ENCODE peak calls at places on chromosomes 6 and 20, in four cellular contexts. O, I, Q and J are unnamed samples.

GRCh38 chr6:157210954-157211353 is 112.4 kb downstream of the TMEM242 start:
- DNase-seq in O (no peak), I (no peak), Q (no peak), J (no peak)

GRCh38 chr20:63023071-63023835 is 16.5 kb upstream of the BHLHE23 start:
- DNase-seq in O (no peak), I (peak; percentile 31), Q (no peak), J (no peak)

GRCh38 chr6:11428895-11429294 is 108.7 kb upstream of the TMEM170B start:
- DNase-seq in O (no peak), I (no peak), Q (no peak), J (no peak)

GRCh38 chr6:17884501-17885039 is 102.9 kb downstream of the KIF13A start:
- DNase-seq in O (no peak), I (no peak), Q (no peak), J (no peak)

GRCh38 chr6:40978687-40979289 is 60.2 kb downstream of the UNC5CL start:
- DNase-seq in O (no peak), I (no peak), Q (no peak), J (no peak)

GRCh38 chr6:34462561-34462971 is 3.3 kb upstream of the PACSIN1 start:
- DNase-seq in O (no peak), I (no peak), Q (peak; percentile 66), J (no peak)

GRCh38 chr6:102127253-102127652 is 733.7 kb downstream of the GRIK2 start:
- DNase-seq in O (no peak), I (no peak), Q (no peak), J (no peak)

GRCh38 chr20:41425180-41425884 is 58.7 kb upstream of the EMILIN3 start:
- DNase-seq in O (no peak), I (no peak), Q (no peak), J (no peak)

GRCh38 chr6:53741417-53741816 is 53.4 kb upstream of the LRRC1 start:
- DNase-seq in O (no peak), I (no peak), Q (no peak), J (no peak)

GRCh38 chr20:34475979-34476736 is 40.1 kb upstream of the DYNLRB1 start:
- DNase-seq in O (peak; percentile 52), I (no peak), Q (no peak), J (peak; percentile 13)

GRCh38 chr20:54126809-54127655 is 46.8 kb downstream of the CYP24A1 start:
- DNase-seq in O (no peak), I (no peak), Q (no peak), J (no peak)

GRCh38 chr20:49811825-49812462 is 684 bp upstream of the SLC9A8 start:
- DNase-seq in O (no peak), I (no peak), Q (no peak), J (no peak)

GRCh38 chr6:38080889-38081288 is 261.4 kb downstream of the ZFAND3 start:
- DNase-seq in O (no peak), I (no peak), Q (no peak), J (no peak)

DNA sequence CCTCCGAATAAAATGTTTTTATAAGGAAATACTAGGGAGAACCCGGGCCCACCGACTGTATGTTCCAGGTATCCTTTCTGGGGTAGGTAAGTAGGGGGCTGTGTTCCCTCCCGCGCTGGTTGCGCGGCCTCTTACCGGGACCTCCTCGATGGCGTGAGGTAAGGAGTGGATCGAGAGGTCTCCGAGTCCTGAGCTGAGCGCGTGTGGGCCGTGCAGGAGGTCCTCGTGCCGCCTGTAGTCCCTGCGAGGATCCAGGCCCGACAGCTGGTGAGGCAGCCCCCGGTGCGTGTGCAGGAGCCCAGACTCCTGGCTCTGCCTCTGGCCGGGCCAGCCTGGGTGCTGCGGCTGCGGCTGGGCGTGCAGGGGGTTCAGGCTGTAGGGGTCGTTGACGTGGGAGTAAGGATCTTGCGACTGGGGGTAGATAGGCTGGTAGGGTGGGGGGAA is 5.1 kb downstream of the TFAP2A start:
- DNase-seq in O (no peak), I (no peak), Q (no peak), J (no peak)
- H3K4me3 ChIP-seq in O (no peak overlapping the region), I (no peak overlapping the region), Q (no peak overlapping the region), J (no peak overlapping the region)

GRCh38 chr6:42326248-42326647 is 108.6 kb upstream of the MRPS10 start:
- DNase-seq in O (no peak), I (no peak), Q (no peak), J (no peak)
- H3K27ac ChIP-seq in O (no peak overlapping the region), I (no peak overlapping the region), Q (no peak overlapping the region), J (no peak overlapping the region)

GRCh38 chr6:149714442-149714841 is 3.5 kb downstream of the LATS1 start:
- DNase-seq in O (no peak), I (no peak), Q (no peak), J (no peak)

GRCh38 chr6:149717588-149718458 is at the start of gene LATS1:
- DNase-seq in O (peak; percentile 90), I (peak; percentile 94), Q (peak; percentile 41), J (peak; percentile 88)

GRCh38 chr6:149717255-149717587 is 680 bp downstream of the LATS1 start:
- DNase-seq in O (no peak), I (no peak), Q (no peak), J (no peak)

GRCh38 chr6:149716584-149716983 is 1.3 kb downstream of the LATS1 start:
- DNase-seq in O (no peak), I (no peak), Q (no peak), J (no peak)

GRCh38 chr6:149716181-149716580 is 1.7 kb downstream of the LATS1 start:
- DNase-seq in O (no peak), I (no peak), Q (no peak), J (peak; percentile 9)
- H3K4me3 ChIP-seq in O (no peak overlapping the region), I (peak overlapping the region; percentile 87), Q (no peak overlapping the region), J (peak overlapping the region; percentile 87)

DNA sequence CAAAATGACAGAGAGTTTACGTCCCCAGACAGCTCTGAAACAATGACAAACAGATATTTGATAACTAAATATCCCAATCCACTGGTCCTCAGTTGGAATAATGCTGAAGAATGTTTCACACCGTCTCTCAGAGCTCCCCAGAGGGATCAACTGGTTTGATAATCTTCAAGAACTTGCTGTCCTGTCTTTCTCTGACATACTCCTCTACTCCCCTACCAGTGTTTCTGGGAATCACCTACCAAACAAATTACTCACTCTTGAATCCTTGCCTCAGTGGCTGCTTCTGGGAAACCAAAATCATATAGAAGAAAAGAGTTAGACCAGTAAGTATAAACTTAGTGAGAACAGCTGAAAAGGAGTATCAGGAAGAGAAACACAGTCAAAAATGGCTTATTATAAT is 469.7 kb upstream of the JAG1 start:
- DNase-seq in O (no peak), I (no peak), Q (no peak), J (no peak)
- H3K27ac ChIP-seq in O (peak overlapping the region; percentile 3), I (no peak overlapping the region), Q (no peak overlapping the region), J (no peak overlapping the region)